ENCODE peak calls at places on chromosome 7, in six cellular contexts. One of them, this sample, is unnamed.

GRCh38 chr7:150685219-150686029 is at the start of gene GIMAP2:
- DNase-seq in activated naive CD8-positive, alpha-beta T cell treated with anti-CD3 and anti-CD28 coated beads, Interleukin-2, amount 50 U/mL, for 24 hours: no peak
- DNase-seq in stimulated activated CD4-positive, alpha-beta T cell treated with anti-CD3 and anti-CD28 coated beads, Interleukin-1b, Interleukin-23, amount 100 ng/mL, for 24 hours: no peak
- DNase-seq in neural crest cell: no peak
- DNase-seq in left ventricle myocardium inferior: no peak
- DNase-seq in effector memory CD4-positive, alpha-beta T cell: no peak
- DNase-seq in this sample: no peak

GRCh38 chr7:35596061-35596460 is 98.9 kb downstream of the HERPUD2 start:
- DNase-seq in left ventricle myocardium inferior: no peak
- DNase-seq in effector memory CD4-positive, alpha-beta T cell: no peak
- DNase-seq in neural crest cell: no peak
- DNase-seq in activated naive CD8-positive, alpha-beta T cell treated with anti-CD3 and anti-CD28 coated beads, Interleukin-2, amount 50 U/mL, for 24 hours: no peak
- DNase-seq in stimulated activated CD4-positive, alpha-beta T cell treated with anti-CD3 and anti-CD28 coated beads, Interleukin-1b, Interleukin-23, amount 100 ng/mL, for 24 hours: no peak
- DNase-seq in this sample: no peak

GRCh38 chr7:81285142-81285871 is 366.5 kb upstream of the SEMA3C start:
- DNase-seq in activated naive CD8-positive, alpha-beta T cell treated with anti-CD3 and anti-CD28 coated beads, Interleukin-2, amount 50 U/mL, for 24 hours: no peak
- DNase-seq in stimulated activated CD4-positive, alpha-beta T cell treated with anti-CD3 and anti-CD28 coated beads, Interleukin-1b, Interleukin-23, amount 100 ng/mL, for 24 hours: no peak
- DNase-seq in neural crest cell: no peak
- DNase-seq in effector memory CD4-positive, alpha-beta T cell: no peak
- DNase-seq in left ventricle myocardium inferior: no peak
- DNase-seq in this sample: no peak

GRCh38 chr7:106418526-106418925 is 133.7 kb upstream of the NAMPT start:
- DNase-seq in neural crest cell: no peak
- DNase-seq in left ventricle myocardium inferior: no peak
- DNase-seq in activated naive CD8-positive, alpha-beta T cell treated with anti-CD3 and anti-CD28 coated beads, Interleukin-2, amount 50 U/mL, for 24 hours: no peak
- DNase-seq in effector memory CD4-positive, alpha-beta T cell: no peak
- DNase-seq in stimulated activated CD4-positive, alpha-beta T cell treated with anti-CD3 and anti-CD28 coated beads, Interleukin-1b, Interleukin-23, amount 100 ng/mL, for 24 hours: no peak
- DNase-seq in this sample: no peak

GRCh38 chr7:4028221-4028620 is 653.9 kb upstream of the FOXK1 start:
- DNase-seq in neural crest cell: no peak
- DNase-seq in stimulated activated CD4-positive, alpha-beta T cell treated with anti-CD3 and anti-CD28 coated beads, Interleukin-1b, Interleukin-23, amount 100 ng/mL, for 24 hours: no peak
- DNase-seq in effector memory CD4-positive, alpha-beta T cell: no peak
- DNase-seq in left ventricle myocardium inferior: no peak
- DNase-seq in activated naive CD8-positive, alpha-beta T cell treated with anti-CD3 and anti-CD28 coated beads, Interleukin-2, amount 50 U/mL, for 24 hours: no peak
- DNase-seq in this sample: no peak

GRCh38 chr7:20214787-20215669 is 2.2 kb downstream of the MACC1 start:
- DNase-seq in activated naive CD8-positive, alpha-beta T cell treated with anti-CD3 and anti-CD28 coated beads, Interleukin-2, amount 50 U/mL, for 24 hours: no peak
- DNase-seq in stimulated activated CD4-positive, alpha-beta T cell treated with anti-CD3 and anti-CD28 coated beads, Interleukin-1b, Interleukin-23, amount 100 ng/mL, for 24 hours: no peak
- DNase-seq in neural crest cell: no peak
- DNase-seq in left ventricle myocardium inferior: no peak
- DNase-seq in effector memory CD4-positive, alpha-beta T cell: no peak
- DNase-seq in this sample: no peak

GRCh38 chr7:35691827-35692307 is 3.1 kb downstream of the HERPUD2 start:
- DNase-seq in effector memory CD4-positive, alpha-beta T cell: no peak
- DNase-seq in neural crest cell: no peak
- DNase-seq in stimulated activated CD4-positive, alpha-beta T cell treated with anti-CD3 and anti-CD28 coated beads, Interleukin-1b, Interleukin-23, amount 100 ng/mL, for 24 hours: no peak
- DNase-seq in left ventricle myocardium inferior: no peak
- DNase-seq in activated naive CD8-positive, alpha-beta T cell treated with anti-CD3 and anti-CD28 coated beads, Interleukin-2, amount 50 U/mL, for 24 hours: peak; percentile 40
- DNase-seq in this sample: no peak

GRCh38 chr7:21886396-21886795 is 59.3 kb downstream of the CDCA7L start:
- DNase-seq in stimulated activated CD4-positive, alpha-beta T cell treated with anti-CD3 and anti-CD28 coated beads, Interleukin-1b, Interleukin-23, amount 100 ng/mL, for 24 hours: no peak
- DNase-seq in neural crest cell: peak; percentile 12
- DNase-seq in effector memory CD4-positive, alpha-beta T cell: no peak
- DNase-seq in left ventricle myocardium inferior: no peak
- DNase-seq in activated naive CD8-positive, alpha-beta T cell treated with anti-CD3 and anti-CD28 coated beads, Interleukin-2, amount 50 U/mL, for 24 hours: no peak
- DNase-seq in this sample: no peak

GRCh38 chr7:30164567-30164966 is 29.8 kb downstream of the MTURN start:
- DNase-seq in activated naive CD8-positive, alpha-beta T cell treated with anti-CD3 and anti-CD28 coated beads, Interleukin-2, amount 50 U/mL, for 24 hours: no peak
- DNase-seq in left ventricle myocardium inferior: no peak
- DNase-seq in neural crest cell: no peak
- DNase-seq in stimulated activated CD4-positive, alpha-beta T cell treated with anti-CD3 and anti-CD28 coated beads, Interleukin-1b, Interleukin-23, amount 100 ng/mL, for 24 hours: no peak
- DNase-seq in effector memory CD4-positive, alpha-beta T cell: no peak
- DNase-seq in this sample: no peak

GRCh38 chr7:36811807-36812206 is 87.5 kb upstream of the AOAH start:
- DNase-seq in left ventricle myocardium inferior: no peak
- DNase-seq in activated naive CD8-positive, alpha-beta T cell treated with anti-CD3 and anti-CD28 coated beads, Interleukin-2, amount 50 U/mL, for 24 hours: no peak
- DNase-seq in stimulated activated CD4-positive, alpha-beta T cell treated with anti-CD3 and anti-CD28 coated beads, Interleukin-1b, Interleukin-23, amount 100 ng/mL, for 24 hours: no peak
- DNase-seq in neural crest cell: no peak
- DNase-seq in effector memory CD4-positive, alpha-beta T cell: no peak
- DNase-seq in this sample: no peak

GRCh38 chr7:279821-280220 is 10.1 kb upstream of the FOXL3 start:
- DNase-seq in effector memory CD4-positive, alpha-beta T cell: no peak
- DNase-seq in left ventricle myocardium inferior: peak; percentile 9
- DNase-seq in stimulated activated CD4-positive, alpha-beta T cell treated with anti-CD3 and anti-CD28 coated beads, Interleukin-1b, Interleukin-23, amount 100 ng/mL, for 24 hours: no peak
- DNase-seq in neural crest cell: no peak
- DNase-seq in activated naive CD8-positive, alpha-beta T cell treated with anti-CD3 and anti-CD28 coated beads, Interleukin-2, amount 50 U/mL, for 24 hours: no peak
- DNase-seq in this sample: no peak

GRCh38 chr7:81414411-81414810 is 355.4 kb downstream of the HGF start:
- DNase-seq in neural crest cell: no peak
- DNase-seq in stimulated activated CD4-positive, alpha-beta T cell treated with anti-CD3 and anti-CD28 coated beads, Interleukin-1b, Interleukin-23, amount 100 ng/mL, for 24 hours: no peak
- DNase-seq in left ventricle myocardium inferior: no peak
- DNase-seq in activated naive CD8-positive, alpha-beta T cell treated with anti-CD3 and anti-CD28 coated beads, Interleukin-2, amount 50 U/mL, for 24 hours: no peak
- DNase-seq in effector memory CD4-positive, alpha-beta T cell: no peak
- DNase-seq in this sample: peak; percentile 53

GRCh38 chr7:149719912-149720335 is 53.5 kb downstream of the ZNF467 start:
- DNase-seq in neural crest cell: no peak
- DNase-seq in activated naive CD8-positive, alpha-beta T cell treated with anti-CD3 and anti-CD28 coated beads, Interleukin-2, amount 50 U/mL, for 24 hours: no peak
- DNase-seq in left ventricle myocardium inferior: no peak
- DNase-seq in effector memory CD4-positive, alpha-beta T cell: no peak
- DNase-seq in stimulated activated CD4-positive, alpha-beta T cell treated with anti-CD3 and anti-CD28 coated beads, Interleukin-1b, Interleukin-23, amount 100 ng/mL, for 24 hours: no peak
- DNase-seq in this sample: no peak

GRCh38 chr7:100429637-100430449 is at the start of gene MEPCE:
- DNase-seq in left ventricle myocardium inferior: peak; percentile 97
- DNase-seq in neural crest cell: peak; percentile 100
- DNase-seq in stimulated activated CD4-positive, alpha-beta T cell treated with anti-CD3 and anti-CD28 coated beads, Interleukin-1b, Interleukin-23, amount 100 ng/mL, for 24 hours: peak; percentile 98
- DNase-seq in effector memory CD4-positive, alpha-beta T cell: peak; percentile 91
- DNase-seq in activated naive CD8-positive, alpha-beta T cell treated with anti-CD3 and anti-CD28 coated beads, Interleukin-2, amount 50 U/mL, for 24 hours: peak; percentile 98
- DNase-seq in this sample: peak; percentile 97

GRCh38 chr7:135414850-135415439 is 95.0 kb downstream of the CNOT4 start:
- DNase-seq in activated naive CD8-positive, alpha-beta T cell treated with anti-CD3 and anti-CD28 coated beads, Interleukin-2, amount 50 U/mL, for 24 hours: peak; percentile 34
- DNase-seq in neural crest cell: peak; percentile 2
- DNase-seq in left ventricle myocardium inferior: no peak
- DNase-seq in effector memory CD4-positive, alpha-beta T cell: no peak
- DNase-seq in stimulated activated CD4-positive, alpha-beta T cell treated with anti-CD3 and anti-CD28 coated beads, Interleukin-1b, Interleukin-23, amount 100 ng/mL, for 24 hours: no peak
- DNase-seq in this sample: peak; percentile 25

GRCh38 chr7:22008011-22008410 is 62.3 kb upstream of the CDCA7L start:
- DNase-seq in left ventricle myocardium inferior: no peak
- DNase-seq in activated naive CD8-positive, alpha-beta T cell treated with anti-CD3 and anti-CD28 coated beads, Interleukin-2, amount 50 U/mL, for 24 hours: no peak
- DNase-seq in stimulated activated CD4-positive, alpha-beta T cell treated with anti-CD3 and anti-CD28 coated beads, Interleukin-1b, Interleukin-23, amount 100 ng/mL, for 24 hours: no peak
- DNase-seq in effector memory CD4-positive, alpha-beta T cell: no peak
- DNase-seq in neural crest cell: no peak
- DNase-seq in this sample: no peak

GRCh38 chr7:33233659-33234058 is 104.3 kb downstream of the BBS9 start:
- DNase-seq in stimulated activated CD4-positive, alpha-beta T cell treated with anti-CD3 and anti-CD28 coated beads, Interleukin-1b, Interleukin-23, amount 100 ng/mL, for 24 hours: no peak
- DNase-seq in left ventricle myocardium inferior: no peak
- DNase-seq in effector memory CD4-positive, alpha-beta T cell: no peak
- DNase-seq in neural crest cell: no peak
- DNase-seq in activated naive CD8-positive, alpha-beta T cell treated with anti-CD3 and anti-CD28 coated beads, Interleukin-2, amount 50 U/mL, for 24 hours: no peak
- DNase-seq in this sample: no peak

GRCh38 chr7:156143158-156143557 is 330.9 kb upstream of the SHH start:
- DNase-seq in effector memory CD4-positive, alpha-beta T cell: no peak
- DNase-seq in activated naive CD8-positive, alpha-beta T cell treated with anti-CD3 and anti-CD28 coated beads, Interleukin-2, amount 50 U/mL, for 24 hours: no peak
- DNase-seq in neural crest cell: no peak
- DNase-seq in left ventricle myocardium inferior: no peak
- DNase-seq in stimulated activated CD4-positive, alpha-beta T cell treated with anti-CD3 and anti-CD28 coated beads, Interleukin-1b, Interleukin-23, amount 100 ng/mL, for 24 hours: no peak
- DNase-seq in this sample: no peak

GRCh38 chr7:134870156-134870555 is 90.7 kb downstream of the CALD1 start:
- DNase-seq in left ventricle myocardium inferior: no peak
- DNase-seq in neural crest cell: no peak
- DNase-seq in stimulated activated CD4-positive, alpha-beta T cell treated with anti-CD3 and anti-CD28 coated beads, Interleukin-1b, Interleukin-23, amount 100 ng/mL, for 24 hours: no peak
- DNase-seq in effector memory CD4-positive, alpha-beta T cell: no peak
- DNase-seq in activated naive CD8-positive, alpha-beta T cell treated with anti-CD3 and anti-CD28 coated beads, Interleukin-2, amount 50 U/mL, for 24 hours: no peak
- DNase-seq in this sample: no peak

GRCh38 chr7:30989008-30989823 is 25.5 kb downstream of the GHRHR start:
- DNase-seq in neural crest cell: no peak
- DNase-seq in effector memory CD4-positive, alpha-beta T cell: no peak
- DNase-seq in stimulated activated CD4-positive, alpha-beta T cell treated with anti-CD3 and anti-CD28 coated beads, Interleukin-1b, Interleukin-23, amount 100 ng/mL, for 24 hours: no peak
- DNase-seq in left ventricle myocardium inferior: no peak
- DNase-seq in activated naive CD8-positive, alpha-beta T cell treated with anti-CD3 and anti-CD28 coated beads, Interleukin-2, amount 50 U/mL, for 24 hours: no peak
- DNase-seq in this sample: no peak

GRCh38 chr7:135206887-135207738 is 4.2 kb downstream of the WDR91 start:
- DNase-seq in effector memory CD4-positive, alpha-beta T cell: no peak
- DNase-seq in left ventricle myocardium inferior: no peak
- DNase-seq in activated naive CD8-positive, alpha-beta T cell treated with anti-CD3 and anti-CD28 coated beads, Interleukin-2, amount 50 U/mL, for 24 hours: no peak
- DNase-seq in neural crest cell: no peak
- DNase-seq in stimulated activated CD4-positive, alpha-beta T cell treated with anti-CD3 and anti-CD28 coated beads, Interleukin-1b, Interleukin-23, amount 100 ng/mL, for 24 hours: no peak
- DNase-seq in this sample: no peak

GRCh38 chr7:152383341-152384234 is 52.2 kb downstream of the KMT2C start:
- DNase-seq in activated naive CD8-positive, alpha-beta T cell treated with anti-CD3 and anti-CD28 coated beads, Interleukin-2, amount 50 U/mL, for 24 hours: no peak
- DNase-seq in neural crest cell: no peak
- DNase-seq in left ventricle myocardium inferior: no peak
- DNase-seq in stimulated activated CD4-positive, alpha-beta T cell treated with anti-CD3 and anti-CD28 coated beads, Interleukin-1b, Interleukin-23, amount 100 ng/mL, for 24 hours: no peak
- DNase-seq in effector memory CD4-positive, alpha-beta T cell: no peak
- DNase-seq in this sample: no peak

GRCh38 chr7:42096681-42097637 is 140.1 kb downstream of the GLI3 start:
- DNase-seq in left ventricle myocardium inferior: peak; percentile 61
- DNase-seq in effector memory CD4-positive, alpha-beta T cell: no peak
- DNase-seq in activated naive CD8-positive, alpha-beta T cell treated with anti-CD3 and anti-CD28 coated beads, Interleukin-2, amount 50 U/mL, for 24 hours: no peak
- DNase-seq in neural crest cell: no peak
- DNase-seq in stimulated activated CD4-positive, alpha-beta T cell treated with anti-CD3 and anti-CD28 coated beads, Interleukin-1b, Interleukin-23, amount 100 ng/mL, for 24 hours: no peak
- DNase-seq in this sample: no peak

GRCh38 chr7:23759556-23760391 is 49.8 kb downstream of the STK31 start:
- DNase-seq in stimulated activated CD4-positive, alpha-beta T cell treated with anti-CD3 and anti-CD28 coated beads, Interleukin-1b, Interleukin-23, amount 100 ng/mL, for 24 hours: no peak
- DNase-seq in neural crest cell: no peak
- DNase-seq in effector memory CD4-positive, alpha-beta T cell: no peak
- DNase-seq in activated naive CD8-positive, alpha-beta T cell treated with anti-CD3 and anti-CD28 coated beads, Interleukin-2, amount 50 U/mL, for 24 hours: no peak
- DNase-seq in left ventricle myocardium inferior: no peak
- DNase-seq in this sample: no peak

GRCh38 chr7:92547579-92547978 is 19.0 kb downstream of the RBM48 start:
- DNase-seq in stimulated activated CD4-positive, alpha-beta T cell treated with anti-CD3 and anti-CD28 coated beads, Interleukin-1b, Interleukin-23, amount 100 ng/mL, for 24 hours: no peak
- DNase-seq in left ventricle myocardium inferior: peak; percentile 41
- DNase-seq in effector memory CD4-positive, alpha-beta T cell: no peak
- DNase-seq in neural crest cell: no peak
- DNase-seq in activated naive CD8-positive, alpha-beta T cell treated with anti-CD3 and anti-CD28 coated beads, Interleukin-2, amount 50 U/mL, for 24 hours: no peak
- DNase-seq in this sample: no peak

GRCh38 chr7:20320322-20320721 is 10.4 kb upstream of the ITGB8 start:
- DNase-seq in stimulated activated CD4-positive, alpha-beta T cell treated with anti-CD3 and anti-CD28 coated beads, Interleukin-1b, Interleukin-23, amount 100 ng/mL, for 24 hours: no peak
- DNase-seq in activated naive CD8-positive, alpha-beta T cell treated with anti-CD3 and anti-CD28 coated beads, Interleukin-2, amount 50 U/mL, for 24 hours: no peak
- DNase-seq in neural crest cell: no peak
- DNase-seq in effector memory CD4-positive, alpha-beta T cell: no peak
- DNase-seq in left ventricle myocardium inferior: no peak
- DNase-seq in this sample: no peak